ENCODE peak calls at places on chromosomes 16 and 17, in ten cellular contexts. One of them, this sample, is unnamed.

GRCh38 chr17:16040710-16041251 is 41.2 kb downstream of the TTC19 start:
- DNase-seq in AG08396: peak; percentile 56
- DNase-seq in T1000: no peak
- DNase-seq in GM18507: no peak
- DNase-seq in uterus: no peak
- DNase-seq in NCI-H1694 treated with DMSO at 0.1 percent for 48 hours: no peak
- DNase-seq in mucosa of descending colon: peak; percentile 17
- DNase-seq in HuH-7: peak; percentile 11
- DNase-seq in naive thymus-derived CD8-positive, alpha-beta T cell: no peak
- DNase-seq in adipocyte: peak; percentile 27
- DNase-seq in this sample: no peak

GRCh38 chr16:72791786-72792185 is 256.1 kb downstream of the ZFHX3 start:
- DNase-seq in GM18507: no peak
- DNase-seq in AG08396: no peak
- DNase-seq in HuH-7: no peak
- DNase-seq in mucosa of descending colon: no peak
- DNase-seq in NCI-H1694 treated with DMSO at 0.1 percent for 48 hours: no peak
- DNase-seq in T1000: no peak
- DNase-seq in adipocyte: no peak
- DNase-seq in naive thymus-derived CD8-positive, alpha-beta T cell: no peak
- DNase-seq in uterus: no peak
- DNase-seq in this sample: no peak

GRCh38 chr17:15952048-15952532 is 7.2 kb downstream of the ADORA2B start:
- DNase-seq in HuH-7: no peak
- DNase-seq in AG08396: no peak
- DNase-seq in NCI-H1694 treated with DMSO at 0.1 percent for 48 hours: no peak
- DNase-seq in naive thymus-derived CD8-positive, alpha-beta T cell: no peak
- DNase-seq in T1000: no peak
- DNase-seq in uterus: no peak
- DNase-seq in adipocyte: no peak
- DNase-seq in GM18507: no peak
- DNase-seq in mucosa of descending colon: no peak
- DNase-seq in this sample: no peak

GRCh38 chr16:67645397-67646121 is 615 bp downstream of the CARMIL2 start:
- DNase-seq in NCI-H1694 treated with DMSO at 0.1 percent for 48 hours: no peak
- DNase-seq in mucosa of descending colon: no peak
- DNase-seq in HuH-7: peak; percentile 17
- DNase-seq in AG08396: peak; percentile 13
- DNase-seq in adipocyte: no peak
- DNase-seq in GM18507: no peak
- DNase-seq in uterus: no peak
- DNase-seq in naive thymus-derived CD8-positive, alpha-beta T cell: no peak
- DNase-seq in T1000: no peak
- DNase-seq in this sample: peak; percentile 65

GRCh38 chr16:29909398-29909797 is 9.1 kb downstream of the ASPHD1 start:
- DNase-seq in NCI-H1694 treated with DMSO at 0.1 percent for 48 hours: no peak
- DNase-seq in mucosa of descending colon: no peak
- DNase-seq in naive thymus-derived CD8-positive, alpha-beta T cell: no peak
- DNase-seq in adipocyte: peak; percentile 23
- DNase-seq in HuH-7: no peak
- DNase-seq in GM18507: no peak
- DNase-seq in uterus: no peak
- DNase-seq in AG08396: peak; percentile 45
- DNase-seq in T1000: no peak
- DNase-seq in this sample: no peak

GRCh38 chr17:59762022-59762825 is 54.8 kb downstream of the VMP1 start:
- DNase-seq in GM18507: no peak
- DNase-seq in NCI-H1694 treated with DMSO at 0.1 percent for 48 hours: no peak
- DNase-seq in adipocyte: peak; percentile 77
- DNase-seq in naive thymus-derived CD8-positive, alpha-beta T cell: no peak
- DNase-seq in HuH-7: no peak
- DNase-seq in mucosa of descending colon: no peak
- DNase-seq in AG08396: no peak
- DNase-seq in T1000: no peak
- DNase-seq in uterus: no peak
- DNase-seq in this sample: no peak

GRCh38 chr16:10181196-10182162 is 749 bp downstream of the GRIN2A start:
- DNase-seq in naive thymus-derived CD8-positive, alpha-beta T cell: no peak
- DNase-seq in AG08396: peak; percentile 87
- DNase-seq in GM18507: peak; percentile 71
- DNase-seq in mucosa of descending colon: peak; percentile 56
- DNase-seq in uterus: peak; percentile 60
- DNase-seq in NCI-H1694 treated with DMSO at 0.1 percent for 48 hours: peak; percentile 19
- DNase-seq in T1000: peak; percentile 69
- DNase-seq in adipocyte: peak; percentile 75
- DNase-seq in HuH-7: peak; percentile 90
- DNase-seq in this sample: no peak

GRCh38 chr17:81233811-81234505 is 4.9 kb downstream of the TEPSIN start:
- DNase-seq in T1000: no peak
- DNase-seq in NCI-H1694 treated with DMSO at 0.1 percent for 48 hours: no peak
- DNase-seq in AG08396: no peak
- DNase-seq in naive thymus-derived CD8-positive, alpha-beta T cell: no peak
- DNase-seq in uterus: no peak
- DNase-seq in adipocyte: no peak
- DNase-seq in HuH-7: no peak
- DNase-seq in GM18507: no peak
- DNase-seq in mucosa of descending colon: no peak
- DNase-seq in this sample: no peak

GRCh38 chr16:6482861-6483530 is 849.6 kb upstream of the RBFOX1 start:
- DNase-seq in GM18507: no peak
- DNase-seq in T1000: no peak
- DNase-seq in AG08396: no peak
- DNase-seq in HuH-7: no peak
- DNase-seq in NCI-H1694 treated with DMSO at 0.1 percent for 48 hours: no peak
- DNase-seq in naive thymus-derived CD8-positive, alpha-beta T cell: no peak
- DNase-seq in mucosa of descending colon: peak; percentile 7
- DNase-seq in uterus: no peak
- DNase-seq in adipocyte: no peak
- DNase-seq in this sample: no peak

GRCh38 chr17:66491213-66491612 is 188.8 kb downstream of the PRKCA start:
- DNase-seq in mucosa of descending colon: no peak
- DNase-seq in naive thymus-derived CD8-positive, alpha-beta T cell: no peak
- DNase-seq in GM18507: no peak
- DNase-seq in NCI-H1694 treated with DMSO at 0.1 percent for 48 hours: no peak
- DNase-seq in T1000: no peak
- DNase-seq in adipocyte: no peak
- DNase-seq in uterus: no peak
- DNase-seq in AG08396: no peak
- DNase-seq in HuH-7: no peak
- DNase-seq in this sample: no peak

GRCh38 chr16:56724191-56724590 is 5.7 kb upstream of the NUP93 start:
- DNase-seq in AG08396: no peak
- DNase-seq in uterus: no peak
- DNase-seq in GM18507: no peak
- DNase-seq in HuH-7: no peak
- DNase-seq in adipocyte: no peak
- DNase-seq in T1000: no peak
- DNase-seq in mucosa of descending colon: no peak
- DNase-seq in NCI-H1694 treated with DMSO at 0.1 percent for 48 hours: no peak
- DNase-seq in naive thymus-derived CD8-positive, alpha-beta T cell: no peak
- DNase-seq in this sample: no peak

GRCh38 chr16:12456355-12456754 is 347.3 kb downstream of the CPPED1 start:
- DNase-seq in GM18507: no peak
- DNase-seq in adipocyte: no peak
- DNase-seq in naive thymus-derived CD8-positive, alpha-beta T cell: no peak
- DNase-seq in NCI-H1694 treated with DMSO at 0.1 percent for 48 hours: no peak
- DNase-seq in HuH-7: no peak
- DNase-seq in T1000: no peak
- DNase-seq in uterus: no peak
- DNase-seq in AG08396: no peak
- DNase-seq in mucosa of descending colon: no peak
- DNase-seq in this sample: no peak

GRCh38 chr17:4950075-4950756 is 703 bp upstream of the ENO3 start:
- DNase-seq in T1000: no peak
- DNase-seq in AG08396: no peak
- DNase-seq in GM18507: no peak
- DNase-seq in uterus: peak; percentile 65
- DNase-seq in adipocyte: no peak
- DNase-seq in naive thymus-derived CD8-positive, alpha-beta T cell: peak; percentile 46
- DNase-seq in mucosa of descending colon: peak; percentile 79
- DNase-seq in NCI-H1694 treated with DMSO at 0.1 percent for 48 hours: no peak
- DNase-seq in HuH-7: no peak
- DNase-seq in this sample: peak; percentile 84

GRCh38 chr17:70327279-70327678 is 157.9 kb downstream of the KCNJ2 start:
- DNase-seq in NCI-H1694 treated with DMSO at 0.1 percent for 48 hours: no peak
- DNase-seq in uterus: no peak
- DNase-seq in T1000: no peak
- DNase-seq in adipocyte: no peak
- DNase-seq in mucosa of descending colon: no peak
- DNase-seq in AG08396: no peak
- DNase-seq in naive thymus-derived CD8-positive, alpha-beta T cell: no peak
- DNase-seq in HuH-7: no peak
- DNase-seq in GM18507: no peak
- DNase-seq in this sample: no peak

GRCh38 chr16:86601356-86601755 is 23.0 kb downstream of the FOXL1 start:
- DNase-seq in uterus: no peak
- DNase-seq in NCI-H1694 treated with DMSO at 0.1 percent for 48 hours: no peak
- DNase-seq in adipocyte: no peak
- DNase-seq in HuH-7: no peak
- DNase-seq in T1000: no peak
- DNase-seq in naive thymus-derived CD8-positive, alpha-beta T cell: no peak
- DNase-seq in mucosa of descending colon: no peak
- DNase-seq in AG08396: no peak
- DNase-seq in GM18507: no peak
- DNase-seq in this sample: no peak

GRCh38 chr17:50830994-50831393 is 4.4 kb upstream of the WFIKKN2 start:
- DNase-seq in mucosa of descending colon: no peak
- DNase-seq in naive thymus-derived CD8-positive, alpha-beta T cell: no peak
- DNase-seq in adipocyte: no peak
- DNase-seq in AG08396: no peak
- DNase-seq in HuH-7: no peak
- DNase-seq in uterus: no peak
- DNase-seq in T1000: no peak
- DNase-seq in NCI-H1694 treated with DMSO at 0.1 percent for 48 hours: peak; percentile 80
- DNase-seq in GM18507: no peak
- DNase-seq in this sample: no peak

GRCh38 chr17:39671651-39672521 is 3.6 kb downstream of the PNMT start:
- DNase-seq in HuH-7: peak; percentile 92
- DNase-seq in T1000: no peak
- DNase-seq in uterus: no peak
- DNase-seq in AG08396: peak; percentile 74
- DNase-seq in naive thymus-derived CD8-positive, alpha-beta T cell: no peak
- DNase-seq in mucosa of descending colon: peak; percentile 68
- DNase-seq in NCI-H1694 treated with DMSO at 0.1 percent for 48 hours: peak; percentile 6
- DNase-seq in GM18507: no peak
- DNase-seq in adipocyte: peak; percentile 49
- DNase-seq in this sample: peak; percentile 61

GRCh38 chr17:57454729-57455062 is 198.4 kb downstream of the MSI2 start:
- DNase-seq in AG08396: no peak
- DNase-seq in GM18507: no peak
- DNase-seq in naive thymus-derived CD8-positive, alpha-beta T cell: no peak
- DNase-seq in T1000: no peak
- DNase-seq in mucosa of descending colon: no peak
- DNase-seq in NCI-H1694 treated with DMSO at 0.1 percent for 48 hours: no peak
- DNase-seq in HuH-7: no peak
- DNase-seq in uterus: no peak
- DNase-seq in adipocyte: no peak
- DNase-seq in this sample: no peak

GRCh38 chr16:12132290-12132689 is 155.8 kb downstream of the SNX29 start:
- DNase-seq in T1000: no peak
- DNase-seq in mucosa of descending colon: no peak
- DNase-seq in AG08396: no peak
- DNase-seq in uterus: no peak
- DNase-seq in naive thymus-derived CD8-positive, alpha-beta T cell: no peak
- DNase-seq in GM18507: no peak
- DNase-seq in adipocyte: peak; percentile 47
- DNase-seq in HuH-7: no peak
- DNase-seq in NCI-H1694 treated with DMSO at 0.1 percent for 48 hours: no peak
- DNase-seq in this sample: no peak

GRCh38 chr17:50618300-50618699 is 16.4 kb upstream of the ABCC3 start:
- DNase-seq in NCI-H1694 treated with DMSO at 0.1 percent for 48 hours: no peak
- DNase-seq in adipocyte: no peak
- DNase-seq in AG08396: no peak
- DNase-seq in naive thymus-derived CD8-positive, alpha-beta T cell: no peak
- DNase-seq in T1000: no peak
- DNase-seq in uterus: no peak
- DNase-seq in HuH-7: no peak
- DNase-seq in GM18507: no peak
- DNase-seq in mucosa of descending colon: no peak
- DNase-seq in this sample: no peak

GRCh38 chr17:3913531-3914318 is 2.5 kb downstream of the P2RX1 start:
- DNase-seq in AG08396: peak; percentile 93
- DNase-seq in mucosa of descending colon: peak; percentile 87
- DNase-seq in adipocyte: peak; percentile 85
- DNase-seq in uterus: peak; percentile 71
- DNase-seq in naive thymus-derived CD8-positive, alpha-beta T cell: peak; percentile 88
- DNase-seq in HuH-7: peak; percentile 90
- DNase-seq in T1000: peak; percentile 62
- DNase-seq in GM18507: peak; percentile 76
- DNase-seq in NCI-H1694 treated with DMSO at 0.1 percent for 48 hours: peak; percentile 57
- DNase-seq in this sample: no peak

GRCh38 chr17:2892305-2892971 is 96.2 kb downstream of the RAP1GAP2 start:
- DNase-seq in HuH-7: no peak
- DNase-seq in naive thymus-derived CD8-positive, alpha-beta T cell: no peak
- DNase-seq in T1000: peak; percentile 74
- DNase-seq in uterus: no peak
- DNase-seq in mucosa of descending colon: no peak
- DNase-seq in adipocyte: peak; percentile 5
- DNase-seq in NCI-H1694 treated with DMSO at 0.1 percent for 48 hours: no peak
- DNase-seq in GM18507: no peak
- DNase-seq in AG08396: peak; percentile 47
- DNase-seq in this sample: no peak

GRCh38 chr17:18259621-18260331 is 686 bp upstream of the MIEF2 start:
- DNase-seq in adipocyte: no peak
- DNase-seq in mucosa of descending colon: no peak
- DNase-seq in GM18507: no peak
- DNase-seq in HuH-7: no peak
- DNase-seq in naive thymus-derived CD8-positive, alpha-beta T cell: no peak
- DNase-seq in T1000: no peak
- DNase-seq in AG08396: no peak
- DNase-seq in NCI-H1694 treated with DMSO at 0.1 percent for 48 hours: no peak
- DNase-seq in uterus: no peak
- DNase-seq in this sample: no peak